ENCODE peak calls at places on chromosomes 6 and 20, in six cellular contexts. One of them, this sample, is unnamed.

GRCh38 chr6:5783584-5784089 is 223.1 kb downstream of the NRN1 start:
- DNase-seq in SK-N-DZ: no peak
- DNase-seq in dorsolateral prefrontal cortex: no peak
- DNase-seq in hippocampal formation: no peak
- DNase-seq in NCI-H2171 treated with DMSO at 0.1 percent for 48 hours: no peak
- DNase-seq in mammary epithelial cell: no peak
- DNase-seq in this sample: no peak

GRCh38 chr20:62262064-62262463 is 23.7 kb downstream of the OSBPL2 start:
- DNase-seq in SK-N-DZ: no peak
- DNase-seq in dorsolateral prefrontal cortex: no peak
- DNase-seq in hippocampal formation: no peak
- DNase-seq in NCI-H2171 treated with DMSO at 0.1 percent for 48 hours: no peak
- DNase-seq in mammary epithelial cell: no peak
- DNase-seq in this sample: no peak

GRCh38 chr6:53066874-53067273 is 1.7 kb downstream of the FBXO9 start:
- DNase-seq in SK-N-DZ: no peak
- DNase-seq in dorsolateral prefrontal cortex: no peak
- DNase-seq in hippocampal formation: no peak
- DNase-seq in NCI-H2171 treated with DMSO at 0.1 percent for 48 hours: no peak
- DNase-seq in mammary epithelial cell: no peak
- DNase-seq in this sample: no peak

GRCh38 chr6:64254558-64254957 is 619.0 kb downstream of the PHF3 start:
- DNase-seq in SK-N-DZ: no peak
- DNase-seq in dorsolateral prefrontal cortex: no peak
- DNase-seq in hippocampal formation: no peak
- DNase-seq in NCI-H2171 treated with DMSO at 0.1 percent for 48 hours: peak; percentile 81
- DNase-seq in mammary epithelial cell: no peak
- DNase-seq in this sample: no peak

GRCh38 chr20:47733892-47734291 is 51.4 kb downstream of the SULF2 start:
- DNase-seq in SK-N-DZ: no peak
- DNase-seq in dorsolateral prefrontal cortex: no peak
- DNase-seq in hippocampal formation: no peak
- DNase-seq in NCI-H2171 treated with DMSO at 0.1 percent for 48 hours: no peak
- DNase-seq in mammary epithelial cell: no peak
- DNase-seq in this sample: no peak

GRCh38 chr6:169854083-169854725 is 102.8 kb downstream of the ERMARD start:
- DNase-seq in SK-N-DZ: no peak
- DNase-seq in dorsolateral prefrontal cortex: no peak
- DNase-seq in hippocampal formation: no peak
- DNase-seq in NCI-H2171 treated with DMSO at 0.1 percent for 48 hours: no peak
- DNase-seq in mammary epithelial cell: no peak
- DNase-seq in this sample: no peak

GRCh38 chr6:41713161-41713649 is 22.2 kb downstream of the TFEB start:
- DNase-seq in SK-N-DZ: no peak
- DNase-seq in dorsolateral prefrontal cortex: peak; percentile 89
- DNase-seq in hippocampal formation: peak; percentile 82
- DNase-seq in NCI-H2171 treated with DMSO at 0.1 percent for 48 hours: no peak
- DNase-seq in mammary epithelial cell: peak; percentile 96
- DNase-seq in this sample: peak; percentile 66

GRCh38 chr6:49849121-49849907 is 17.0 kb downstream of the CRISP1 start:
- DNase-seq in SK-N-DZ: peak; percentile 37
- DNase-seq in dorsolateral prefrontal cortex: no peak
- DNase-seq in hippocampal formation: no peak
- DNase-seq in NCI-H2171 treated with DMSO at 0.1 percent for 48 hours: peak; percentile 65
- DNase-seq in mammary epithelial cell: peak; percentile 20
- DNase-seq in this sample: peak; percentile 57

GRCh38 chr6:136956590-136957573 is 34.8 kb downstream of the SLC35D3 start:
- DNase-seq in SK-N-DZ: peak; percentile 43
- DNase-seq in dorsolateral prefrontal cortex: no peak
- DNase-seq in hippocampal formation: no peak
- DNase-seq in NCI-H2171 treated with DMSO at 0.1 percent for 48 hours: peak; percentile 8
- DNase-seq in mammary epithelial cell: no peak
- DNase-seq in this sample: no peak

GRCh38 chr20:23047738-23048214 is 1.7 kb downstream of the THBD start:
- DNase-seq in SK-N-DZ: no peak
- DNase-seq in dorsolateral prefrontal cortex: no peak
- DNase-seq in hippocampal formation: no peak
- DNase-seq in NCI-H2171 treated with DMSO at 0.1 percent for 48 hours: no peak
- DNase-seq in mammary epithelial cell: no peak
- DNase-seq in this sample: no peak

GRCh38 chr6:5672581-5673011 is 334.1 kb downstream of the NRN1 start:
- DNase-seq in SK-N-DZ: no peak
- DNase-seq in dorsolateral prefrontal cortex: peak; percentile 44
- DNase-seq in hippocampal formation: no peak
- DNase-seq in NCI-H2171 treated with DMSO at 0.1 percent for 48 hours: no peak
- DNase-seq in mammary epithelial cell: peak; percentile 88
- DNase-seq in this sample: peak; percentile 89

GRCh38 chr6:139240161-139241010 is 51.4 kb downstream of the TXLNB start:
- DNase-seq in SK-N-DZ: no peak
- DNase-seq in dorsolateral prefrontal cortex: no peak
- DNase-seq in hippocampal formation: no peak
- DNase-seq in NCI-H2171 treated with DMSO at 0.1 percent for 48 hours: peak; percentile 81
- DNase-seq in mammary epithelial cell: no peak
- DNase-seq in this sample: peak; percentile 17

GRCh38 chr20:32902456-32903420 is 44.0 kb downstream of the EFCAB8 start:
- DNase-seq in SK-N-DZ: peak; percentile 52
- DNase-seq in dorsolateral prefrontal cortex: peak; percentile 77
- DNase-seq in hippocampal formation: peak; percentile 56
- DNase-seq in NCI-H2171 treated with DMSO at 0.1 percent for 48 hours: peak; percentile 67
- DNase-seq in mammary epithelial cell: peak; percentile 36
- DNase-seq in this sample: peak; percentile 34

GRCh38 chr20:11173936-11174335 is 500.1 kb upstream of the JAG1 start:
- DNase-seq in SK-N-DZ: no peak
- DNase-seq in dorsolateral prefrontal cortex: no peak
- DNase-seq in hippocampal formation: no peak
- DNase-seq in NCI-H2171 treated with DMSO at 0.1 percent for 48 hours: no peak
- DNase-seq in mammary epithelial cell: no peak
- DNase-seq in this sample: no peak

This sample was measured in HFFc6.